ENCODE peak calls at places on chromosomes 12 and 14, in four cellular contexts. One of them, this sample, is unnamed.

GRCh38 chr12:96108321-96108720 is 72.9 kb upstream of the LTA4H start:
- DNase-seq in SK-N-SH: no peak
- DNase-seq in HepG2: no peak
- DNase-seq in K562: peak
- DNase-seq in this sample: no peak

GRCh38 chr12:63963863-63964262 is 119.4 kb downstream of the SRGAP1 start:
- DNase-seq in SK-N-SH: no peak
- DNase-seq in HepG2: no peak
- DNase-seq in K562: no peak
- DNase-seq in this sample: no peak

GRCh38 chr14:61511558-61511924 is 183.8 kb upstream of the HIF1A start:
- DNase-seq in K562: no peak
- DNase-seq in HepG2: no peak
- DNase-seq in SK-N-SH: no peak
- DNase-seq in this sample: no peak

GRCh38 chr12:93824514-93825500 is 147.6 kb downstream of the CRADD start:
- DNase-seq in SK-N-SH: no peak
- DNase-seq in HepG2: no peak
- DNase-seq in K562: no peak
- DNase-seq in this sample: no peak

GRCh38 chr12:120649442-120650248 is 9.2 kb downstream of the CABP1 start:
- DNase-seq in SK-N-SH: peak
- DNase-seq in K562: no peak
- DNase-seq in HepG2: no peak
- DNase-seq in this sample: no peak

GRCh38 chr12:93183940-93184663 is 193.6 kb upstream of the NUDT4 start:
- DNase-seq in HepG2: no peak
- DNase-seq in SK-N-SH: peak
- DNase-seq in K562: peak
- DNase-seq in this sample: no peak

GRCh38 chr12:12749433-12749832 is 32.3 kb downstream of the CDKN1B start:
- DNase-seq in SK-N-SH: no peak
- DNase-seq in K562: no peak
- DNase-seq in HepG2: peak
- DNase-seq in this sample: no peak

GRCh38 chr12:27965411-27965810 is 7.1 kb downstream of the PTHLH start:
- DNase-seq in HepG2: no peak
- DNase-seq in SK-N-SH: no peak
- DNase-seq in K562: no peak
- DNase-seq in this sample: no peak

GRCh38 chr12:78208106-78208505 is 377.4 kb downstream of the NAV3 start:
- DNase-seq in K562: no peak
- DNase-seq in SK-N-SH: no peak
- DNase-seq in HepG2: no peak
- DNase-seq in this sample: no peak

GRCh38 chr12:8784464-8784863 is 38.0 kb upstream of the A2ML1 start:
- DNase-seq in SK-N-SH: peak
- DNase-seq in K562: no peak
- DNase-seq in HepG2: no peak
- DNase-seq in this sample: no peak

GRCh38 chr14:35349966-35350365 is 54.6 kb downstream of the NFKBIA start:
- DNase-seq in K562: no peak
- DNase-seq in HepG2: no peak
- DNase-seq in SK-N-SH: no peak
- DNase-seq in this sample: no peak

GRCh38 chr14:93734086-93734822 is 54.0 kb downstream of the PRIMA1 start:
- DNase-seq in HepG2: no peak
- DNase-seq in K562: peak
- DNase-seq in SK-N-SH: peak
- DNase-seq in this sample: no peak

GRCh38 chr12:77401480-77402105 is 336.2 kb upstream of the E2F7 start:
- DNase-seq in K562: no peak
- DNase-seq in HepG2: no peak
- DNase-seq in SK-N-SH: no peak
- DNase-seq in this sample: no peak

GRCh38 chr12:473863-474577 is 14.3 kb downstream of the B4GALNT3 start:
- DNase-seq in HepG2: no peak
- DNase-seq in K562: no peak
- DNase-seq in SK-N-SH: no peak
- DNase-seq in this sample: no peak

GRCh38 chr12:156945-157344 is 57.0 kb downstream of the SLC6A12 start:
- DNase-seq in K562: no peak
- DNase-seq in HepG2: no peak
- DNase-seq in SK-N-SH: no peak
- DNase-seq in this sample: no peak

GRCh38 chr12:109820921-109821381 is 12.2 kb downstream of the TRPV4 start:
- DNase-seq in K562: no peak
- DNase-seq in SK-N-SH: no peak
- DNase-seq in HepG2: no peak
- DNase-seq in this sample: no peak

GRCh38 chr14:100824156-100824555 is 1.8 kb upstream of the MEG3 start:
- DNase-seq in HepG2: no peak
- DNase-seq in K562: no peak
- DNase-seq in SK-N-SH: peak
- DNase-seq in this sample: no peak

DNA sequence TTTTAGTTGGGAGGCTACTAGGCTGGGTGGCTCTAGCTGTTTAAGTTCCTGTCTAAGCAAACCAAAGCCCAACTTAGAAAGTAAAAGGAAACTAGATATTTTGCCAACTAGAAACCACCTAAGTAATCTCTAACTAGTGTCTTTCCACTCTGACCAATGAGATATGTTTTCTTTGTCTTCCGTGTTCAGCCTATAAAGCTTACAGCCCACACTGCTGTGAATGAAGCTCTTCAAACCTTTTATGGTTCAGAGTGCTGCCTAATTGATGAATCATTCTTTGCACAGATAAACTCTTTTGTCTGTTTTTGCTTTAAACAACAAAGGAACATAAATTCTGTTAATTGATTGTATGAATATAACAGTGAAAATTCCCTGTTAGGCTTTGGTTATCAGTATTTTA is 66.1 kb downstream of the FUT8 start:
- DNase-seq in SK-N-SH: no peak
- DNase-seq in HepG2: no peak
- DNase-seq in K562: peak
- DNase-seq in this sample: peak
- TF ChIP-seq ELF1 in SK-N-SH: no peak
- TF ChIP-seq ELF1 in HepG2: no peak
- TF ChIP-seq ELF1 in K562: no peak
- TF ChIP-seq ELF1 in this sample: no peak

DNA sequence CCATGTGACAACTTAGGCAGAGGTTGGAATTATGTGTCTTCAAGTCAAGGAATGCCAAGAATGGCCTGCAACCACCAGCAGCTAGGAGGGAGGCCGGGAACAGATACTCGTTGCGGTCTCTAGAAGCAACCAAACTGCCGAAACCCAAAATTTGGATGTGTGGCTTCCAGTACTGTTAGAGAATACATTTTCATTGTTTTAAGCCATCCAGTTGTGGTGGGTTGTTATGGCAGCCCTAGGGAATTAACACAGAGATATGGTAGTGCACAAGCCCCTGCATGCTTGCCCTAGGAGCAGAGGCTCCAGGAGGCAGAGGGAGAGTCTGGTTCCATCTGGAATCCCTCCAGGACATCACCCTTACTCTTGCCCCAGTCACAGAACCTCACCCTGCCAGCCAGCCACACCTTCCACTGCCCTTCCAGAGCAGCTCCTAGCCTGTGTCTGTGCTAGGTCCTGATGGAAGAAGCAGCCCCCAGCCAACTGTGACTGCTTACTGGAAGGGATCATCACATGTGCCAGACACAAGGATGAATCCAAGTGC is 19.5 kb downstream of the PITPNM2 start:
- DNase-seq in K562: no peak
- DNase-seq in SK-N-SH: no peak
- DNase-seq in HepG2: no peak
- DNase-seq in this sample: no peak
- TF ChIP-seq ELF1 in K562: no peak
- TF ChIP-seq ELF1 in SK-N-SH: no peak
- TF ChIP-seq ELF1 in HepG2: no peak
- TF ChIP-seq ELF1 in this sample: no peak

GRCh38 chr14:102264355-102264754 is 40.6 kb downstream of the MOK start:
- DNase-seq in HepG2: no peak
- DNase-seq in SK-N-SH: no peak
- DNase-seq in K562: no peak
- DNase-seq in this sample: no peak
- TF ChIP-seq ELF1 in HepG2: no peak
- TF ChIP-seq ELF1 in SK-N-SH: no peak
- TF ChIP-seq ELF1 in K562: no peak
- TF ChIP-seq ELF1 in this sample: no peak

DNA sequence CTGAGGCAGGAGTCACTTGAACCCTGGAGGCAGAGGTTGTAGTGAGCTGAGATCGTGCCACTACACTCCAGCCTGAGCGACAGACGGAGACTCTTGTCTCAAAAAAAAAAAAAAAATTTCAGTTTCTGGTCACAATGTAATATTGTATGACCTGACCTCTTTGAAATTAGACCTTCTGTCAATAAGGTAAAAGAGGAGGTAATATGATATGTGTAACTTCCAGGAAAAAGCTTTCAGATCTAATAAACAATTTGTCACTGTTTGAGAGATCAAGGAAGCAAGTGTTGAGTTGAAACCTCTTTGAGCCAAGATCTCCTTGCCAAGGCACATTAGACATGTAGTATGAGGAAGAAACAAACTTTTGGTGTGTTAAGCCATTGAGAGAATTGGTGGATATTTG is 101.7 kb upstream of the ATF7IP start:
- DNase-seq in K562: no peak
- DNase-seq in SK-N-SH: no peak
- DNase-seq in HepG2: peak
- DNase-seq in this sample: no peak
- TF ChIP-seq ELF1 in K562: no peak
- TF ChIP-seq ELF1 in SK-N-SH: no peak
- TF ChIP-seq ELF1 in HepG2: no peak
- TF ChIP-seq ELF1 in this sample: no peak

DNA sequence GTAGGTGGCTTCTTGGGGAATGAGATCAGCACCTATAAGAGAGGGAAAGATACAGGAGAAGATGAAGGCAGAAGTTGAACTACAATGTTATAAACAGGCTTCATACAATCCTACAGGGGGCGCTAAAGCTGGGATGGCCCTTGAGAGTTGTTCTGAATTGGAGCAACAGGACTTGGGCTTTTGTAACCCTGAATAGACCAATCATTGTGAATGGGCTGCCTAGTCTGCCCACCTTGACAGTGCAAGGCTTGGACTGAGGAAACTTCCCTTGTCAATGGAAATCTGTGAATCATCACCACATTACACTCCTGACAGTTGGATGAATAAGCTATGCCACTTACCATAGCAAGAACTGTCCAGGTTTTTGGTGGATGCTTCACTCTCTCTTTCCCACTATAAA is 306.1 kb downstream of the KCNC2 start:
- DNase-seq in SK-N-SH: no peak
- DNase-seq in HepG2: peak
- DNase-seq in K562: peak
- DNase-seq in this sample: peak
- TF ChIP-seq ELF1 in SK-N-SH: no peak
- TF ChIP-seq ELF1 in HepG2: no peak
- TF ChIP-seq ELF1 in K562: no peak
- TF ChIP-seq ELF1 in this sample: no peak

GRCh38 chr12:132587781-132588180 is 22.6 kb downstream of the LRCOL1 start:
- DNase-seq in K562: no peak
- DNase-seq in HepG2: no peak
- DNase-seq in SK-N-SH: no peak
- DNase-seq in this sample: no peak
- TF ChIP-seq ELF1 in K562: no peak
- TF ChIP-seq ELF1 in HepG2: no peak
- TF ChIP-seq ELF1 in SK-N-SH: no peak
- TF ChIP-seq ELF1 in this sample: no peak

GRCh38 chr14:105591052-105591451 is 64.7 kb downstream of the TMEM121 start:
- DNase-seq in SK-N-SH: no peak
- DNase-seq in K562: no peak
- DNase-seq in HepG2: no peak
- DNase-seq in this sample: no peak
- TF ChIP-seq ELF1 in SK-N-SH: no peak
- TF ChIP-seq ELF1 in K562: no peak
- TF ChIP-seq ELF1 in HepG2: no peak
- TF ChIP-seq ELF1 in this sample: no peak

GRCh38 chr12:43883311-43883710 is 47.4 kb downstream of the TMEM117 start:
- DNase-seq in SK-N-SH: no peak
- DNase-seq in HepG2: no peak
- DNase-seq in K562: no peak
- DNase-seq in this sample: no peak

GRCh38 chr12:43887397-43887796 is 51.5 kb downstream of the TMEM117 start:
- DNase-seq in HepG2: no peak
- DNase-seq in SK-N-SH: no peak
- DNase-seq in K562: no peak
- DNase-seq in this sample: no peak

GRCh38 chr12:43883748-43884147 is 47.9 kb downstream of the TMEM117 start:
- DNase-seq in HepG2: no peak
- DNase-seq in SK-N-SH: no peak
- DNase-seq in K562: no peak
- DNase-seq in this sample: no peak

GRCh38 chr12:43882578-43883178 is 46.8 kb downstream of the TMEM117 start:
- DNase-seq in K562: peak
- DNase-seq in HepG2: peak
- DNase-seq in SK-N-SH: peak
- DNase-seq in this sample: peak

GRCh38 chr12:43884683-43885410 is 49.0 kb downstream of the TMEM117 start:
- DNase-seq in HepG2: no peak
- DNase-seq in SK-N-SH: no peak
- DNase-seq in K562: no peak
- DNase-seq in this sample: no peak
- TF ChIP-seq ELF1 in HepG2: no peak
- TF ChIP-seq ELF1 in SK-N-SH: no peak
- TF ChIP-seq ELF1 in K562: no peak
- TF ChIP-seq ELF1 in this sample: no peak

This sample was measured in HCT116.